ENCODE peak calls at places on chromosomes 3 and 15, in ten cellular contexts. P is endothelial cell, Z is A172, L is posterior cingulate gyrus, E is fibroblast of pulmonary artery, R is astrocyte of the spinal cord, V is GM03348, S is BJ, T is cardiac muscle cell, K is D341Med. Q is an unnamed sample.

GRCh38 chr3:176766862-176767261 is 430.4 kb downstream of the TBL1XR1 start:
- DNase-seq in Z (no peak), R (no peak), K (no peak), P (no peak), V (no peak), T (no peak), S (no peak), L (no peak), E (no peak), Q (no peak)

GRCh38 chr3:154728285-154728684 is 298.3 kb upstream of the GPR149 start:
- DNase-seq in L (no peak), S (no peak), Z (no peak), T (no peak), V (no peak), R (no peak), P (no peak), K (no peak), E (no peak), Q (no peak)

GRCh38 chr3:157103280-157103679 is 56.7 kb downstream of the CCNL1 start:
- DNase-seq in Z (no peak), P (no peak), K (no peak), S (no peak), V (no peak), R (no peak), L (no peak), E (no peak), T (no peak), Q (no peak)

GRCh38 chr15:76073554-76073953 is 13.8 kb downstream of the TMEM266 start:
- DNase-seq in S (no peak), L (no peak), P (no peak), R (no peak), V (no peak), Z (no peak), K (no peak), E (no peak), T (no peak), Q (no peak)

GRCh38 chr3:188061133-188061532 is 92.8 kb upstream of the LPP start:
- DNase-seq in L (no peak), S (no peak), K (no peak), Z (peak), P (no peak), T (peak), V (peak), E (peak), R (peak), Q (no peak)

GRCh38 chr3:10594915-10595314 is 89.5 kb upstream of the ATP2B2 start:
- DNase-seq in S (no peak), V (peak), R (peak), Z (peak), P (peak), E (peak), L (no peak), K (no peak), T (peak), Q (peak)

GRCh38 chr3:63582943-63583500 is 69.5 kb upstream of the SNTN start:
- DNase-seq in T (no peak), L (no peak), K (no peak), R (no peak), P (no peak), Z (peak), V (no peak), E (no peak), S (no peak), Q (no peak)

GRCh38 chr3:50436063-50436674 is 67.3 kb downstream of the CACNA2D2 start:
- DNase-seq in L (peak), V (peak), K (peak), T (peak), R (peak), S (no peak), Z (peak), E (peak), P (peak), Q (peak)

GRCh38 chr3:45890405-45890804 is 4.1 kb downstream of the CCR9 start:
- DNase-seq in Z (peak), R (no peak), S (no peak), L (no peak), V (no peak), E (no peak), K (no peak), P (no peak), T (no peak), Q (no peak)

GRCh38 chr3:183381179-183381578 is 47.2 kb downstream of the MCF2L2 start:
- DNase-seq in Z (peak), K (no peak), R (peak), V (peak), E (peak), P (no peak), S (no peak), T (peak), L (no peak), Q (no peak)

GRCh38 chr3:135085696-135086436 is 290.8 kb downstream of the EPHB1 start:
- DNase-seq in P (no peak), K (no peak), S (no peak), R (no peak), Z (no peak), E (no peak), L (no peak), V (no peak), T (no peak), Q (no peak)

GRCh38 chr3:196163687-196164493 is 47.3 kb downstream of the ZDHHC19 start:
- DNase-seq in T (peak), S (no peak), E (no peak), V (no peak), P (no peak), K (peak), R (no peak), L (no peak), Z (no peak), Q (no peak)

GRCh38 chr3:37853691-37854413 is 7.8 kb upstream of the CTDSPL start:
- DNase-seq in K (no peak), R (no peak), T (no peak), S (no peak), Z (no peak), P (no peak), E (no peak), L (no peak), V (no peak), Q (no peak)

GRCh38 chr3:110856916-110857315 is 214.7 kb upstream of the NECTIN3 start:
- DNase-seq in T (no peak), L (no peak), R (no peak), P (no peak), S (no peak), V (no peak), K (no peak), E (no peak), Z (no peak), Q (no peak)

GRCh38 chr3:178083906-178084823 is 452.1 kb upstream of the KCNMB2 start:
- DNase-seq in P (peak), T (peak), E (peak), Z (no peak), L (no peak), V (no peak), K (peak), R (peak), S (no peak), Q (no peak)